ENCODE peak calls at places on chromosomes 1 and 21, in seven cellular contexts. One of them, this sample, is unnamed.

GRCh38 chr1:171251741-171252300 is 3.5 kb downstream of the FMO1 start:
- DNase-seq in K562: peak; percentile 30
- DNase-seq in lower leg skin: no peak
- DNase-seq in prostate gland: no peak
- DNase-seq in GM12865: peak; percentile 52
- DNase-seq in AG10803: no peak
- DNase-seq in A549: peak; percentile 38
- DNase-seq in this sample: peak; percentile 31

GRCh38 chr1:44135896-44136295 is 5.5 kb downstream of the KLF18 start:
- DNase-seq in K562: no peak
- DNase-seq in lower leg skin: no peak
- DNase-seq in prostate gland: no peak
- DNase-seq in GM12865: no peak
- DNase-seq in AG10803: no peak
- DNase-seq in A549: no peak
- DNase-seq in this sample: no peak

GRCh38 chr1:172608098-172608601 is 50.8 kb upstream of the FASLG start:
- DNase-seq in K562: no peak
- DNase-seq in lower leg skin: no peak
- DNase-seq in prostate gland: no peak
- DNase-seq in GM12865: no peak
- DNase-seq in AG10803: no peak
- DNase-seq in A549: no peak
- DNase-seq in this sample: no peak

GRCh38 chr1:217527151-217527550 is 103.7 kb downstream of the GPATCH2 start:
- DNase-seq in K562: no peak
- DNase-seq in lower leg skin: no peak
- DNase-seq in prostate gland: no peak
- DNase-seq in GM12865: no peak
- DNase-seq in AG10803: no peak
- DNase-seq in A549: no peak
- DNase-seq in this sample: no peak

GRCh38 chr1:25550155-25550506 is 6.7 kb downstream of the LDLRAP1 start:
- DNase-seq in K562: no peak
- DNase-seq in lower leg skin: no peak
- DNase-seq in prostate gland: no peak
- DNase-seq in GM12865: no peak
- DNase-seq in AG10803: peak; percentile 19
- DNase-seq in A549: no peak
- DNase-seq in this sample: no peak

GRCh38 chr1:186042216-186042615 is 308.0 kb downstream of the HMCN1 start:
- DNase-seq in K562: no peak
- DNase-seq in lower leg skin: no peak
- DNase-seq in prostate gland: no peak
- DNase-seq in GM12865: no peak
- DNase-seq in AG10803: no peak
- DNase-seq in A549: no peak
- DNase-seq in this sample: no peak

GRCh38 chr1:78060857-78061563 is 15.2 kb downstream of the GIPC2 start:
- DNase-seq in K562: no peak
- DNase-seq in lower leg skin: no peak
- DNase-seq in prostate gland: no peak
- DNase-seq in GM12865: peak; percentile 74
- DNase-seq in AG10803: no peak
- DNase-seq in A549: no peak
- DNase-seq in this sample: peak; percentile 35

GRCh38 chr1:51423098-51423821 is 92.9 kb upstream of the TTC39A start:
- DNase-seq in K562: no peak
- DNase-seq in lower leg skin: no peak
- DNase-seq in prostate gland: no peak
- DNase-seq in GM12865: no peak
- DNase-seq in AG10803: peak; percentile 40
- DNase-seq in A549: no peak
- DNase-seq in this sample: no peak

GRCh38 chr1:246032111-246032551 is 474.9 kb downstream of the SMYD3 start:
- DNase-seq in K562: no peak
- DNase-seq in lower leg skin: no peak
- DNase-seq in prostate gland: no peak
- DNase-seq in GM12865: no peak
- DNase-seq in AG10803: no peak
- DNase-seq in A549: no peak
- DNase-seq in this sample: no peak

GRCh38 chr21:20639026-20639425 is 359.2 kb upstream of the NCAM2 start:
- DNase-seq in K562: no peak
- DNase-seq in lower leg skin: no peak
- DNase-seq in prostate gland: no peak
- DNase-seq in GM12865: no peak
- DNase-seq in AG10803: no peak
- DNase-seq in A549: no peak
- DNase-seq in this sample: no peak

GRCh38 chr1:78301141-78301540 is 189.6 kb upstream of the PTGFR start:
- DNase-seq in K562: no peak
- DNase-seq in lower leg skin: no peak
- DNase-seq in prostate gland: no peak
- DNase-seq in GM12865: no peak
- DNase-seq in AG10803: peak; percentile 33
- DNase-seq in A549: no peak
- DNase-seq in this sample: no peak

GRCh38 chr1:20787775-20788488 is 825 bp upstream of the HP1BP3 start:
- DNase-seq in K562: peak; percentile 66
- DNase-seq in lower leg skin: no peak
- DNase-seq in prostate gland: no peak
- DNase-seq in GM12865: peak; percentile 22
- DNase-seq in AG10803: peak; percentile 81
- DNase-seq in A549: peak; percentile 9
- DNase-seq in this sample: no peak

GRCh38 chr1:156975084-156975483 is 54.7 kb downstream of the LRRC71 start:
- DNase-seq in K562: no peak
- DNase-seq in lower leg skin: no peak
- DNase-seq in prostate gland: no peak
- DNase-seq in GM12865: no peak
- DNase-seq in AG10803: no peak
- DNase-seq in A549: no peak
- DNase-seq in this sample: no peak

GRCh38 chr1:177424746-177425145 is 254.0 kb downstream of the BRINP2 start:
- DNase-seq in K562: no peak
- DNase-seq in lower leg skin: no peak
- DNase-seq in prostate gland: no peak
- DNase-seq in GM12865: no peak
- DNase-seq in AG10803: no peak
- DNase-seq in A549: no peak
- DNase-seq in this sample: no peak

GRCh38 chr21:42187976-42188653 is 30.8 kb upstream of the ABCG1 start:
- DNase-seq in K562: no peak
- DNase-seq in lower leg skin: peak; percentile 47
- DNase-seq in prostate gland: no peak
- DNase-seq in GM12865: peak; percentile 94
- DNase-seq in AG10803: peak; percentile 29
- DNase-seq in A549: no peak
- DNase-seq in this sample: peak; percentile 87

GRCh38 chr1:17890815-17891191 is 135.7 kb downstream of the ACTL8 start:
- DNase-seq in K562: no peak
- DNase-seq in lower leg skin: no peak
- DNase-seq in prostate gland: no peak
- DNase-seq in GM12865: no peak
- DNase-seq in AG10803: no peak
- DNase-seq in A549: no peak
- DNase-seq in this sample: no peak

GRCh38 chr1:219179293-219179692 is 5.6 kb downstream of the LYPLAL1 start:
- DNase-seq in K562: no peak
- DNase-seq in lower leg skin: no peak
- DNase-seq in prostate gland: no peak
- DNase-seq in GM12865: no peak
- DNase-seq in AG10803: peak; percentile 63
- DNase-seq in A549: no peak
- DNase-seq in this sample: no peak

GRCh38 chr1:113874017-113874879 is 2.7 kb upstream of the PTPN22 start:
- DNase-seq in K562: peak; percentile 60
- DNase-seq in lower leg skin: no peak
- DNase-seq in prostate gland: no peak
- DNase-seq in GM12865: peak; percentile 76
- DNase-seq in AG10803: peak; percentile 11
- DNase-seq in A549: no peak
- DNase-seq in this sample: no peak

GRCh38 chr1:105641407-105641806 is 1415.1 kb upstream of the PRMT6 start:
- DNase-seq in K562: no peak
- DNase-seq in lower leg skin: no peak
- DNase-seq in prostate gland: no peak
- DNase-seq in GM12865: no peak
- DNase-seq in AG10803: no peak
- DNase-seq in A549: no peak
- DNase-seq in this sample: no peak

GRCh38 chr1:62131093-62131725 is 63.4 kb upstream of the L1TD1 start:
- DNase-seq in K562: peak; percentile 58
- DNase-seq in lower leg skin: no peak
- DNase-seq in prostate gland: no peak
- DNase-seq in GM12865: peak; percentile 65
- DNase-seq in AG10803: peak; percentile 70
- DNase-seq in A549: peak; percentile 72
- DNase-seq in this sample: peak; percentile 69

GRCh38 chr1:74522143-74522542 is 9.7 kb upstream of the LRRC53 start:
- DNase-seq in K562: no peak
- DNase-seq in lower leg skin: no peak
- DNase-seq in prostate gland: no peak
- DNase-seq in GM12865: no peak
- DNase-seq in AG10803: no peak
- DNase-seq in A549: no peak
- DNase-seq in this sample: no peak

GRCh38 chr1:1075148-1075935 is 1.2 kb upstream of the RNF223 start:
- DNase-seq in K562: no peak
- DNase-seq in lower leg skin: no peak
- DNase-seq in prostate gland: no peak
- DNase-seq in GM12865: no peak
- DNase-seq in AG10803: no peak
- DNase-seq in A549: no peak
- DNase-seq in this sample: no peak

GRCh38 chr1:27538793-27539192 is 48.8 kb upstream of the WASF2 start:
- DNase-seq in K562: no peak
- DNase-seq in lower leg skin: no peak
- DNase-seq in prostate gland: no peak
- DNase-seq in GM12865: no peak
- DNase-seq in AG10803: peak; percentile 82
- DNase-seq in A549: peak; percentile 28
- DNase-seq in this sample: no peak

GRCh38 chr1:6438047-6438525 is 13.5 kb downstream of the ESPN start:
- DNase-seq in K562: peak; percentile 82
- DNase-seq in lower leg skin: no peak
- DNase-seq in prostate gland: peak; percentile 54
- DNase-seq in GM12865: peak; percentile 75
- DNase-seq in AG10803: no peak
- DNase-seq in A549: peak; percentile 76
- DNase-seq in this sample: peak; percentile 90

GRCh38 chr1:152459596-152460528 is 45.8 kb upstream of the CRNN start:
- DNase-seq in K562: peak; percentile 66
- DNase-seq in lower leg skin: no peak
- DNase-seq in prostate gland: peak; percentile 31
- DNase-seq in GM12865: peak; percentile 93
- DNase-seq in AG10803: peak; percentile 76
- DNase-seq in A549: peak; percentile 39
- DNase-seq in this sample: peak; percentile 75

GRCh38 chr1:11757047-11757446 is 4.9 kb upstream of the C1orf167 start:
- DNase-seq in K562: no peak
- DNase-seq in lower leg skin: no peak
- DNase-seq in prostate gland: no peak
- DNase-seq in GM12865: no peak
- DNase-seq in AG10803: no peak
- DNase-seq in A549: no peak
- DNase-seq in this sample: no peak

GRCh38 chr1:229487181-229487580 is 21.0 kb downstream of the NUP133 start:
- DNase-seq in K562: no peak
- DNase-seq in lower leg skin: no peak
- DNase-seq in prostate gland: no peak
- DNase-seq in GM12865: no peak
- DNase-seq in AG10803: no peak
- DNase-seq in A549: no peak
- DNase-seq in this sample: no peak
- TF ChIP-seq CTCF in K562: no peak
- TF ChIP-seq CTCF in lower leg skin: no peak
- TF ChIP-seq CTCF in prostate gland: no peak
- TF ChIP-seq CTCF in GM12865: no peak
- TF ChIP-seq CTCF in AG10803: no peak
- TF ChIP-seq CTCF in A549: no peak
- TF ChIP-seq CTCF in this sample: no peak

GRCh38 chr1:81806432-81806770 is 5.7 kb downstream of the ADGRL2 start:
- DNase-seq in K562: no peak
- DNase-seq in lower leg skin: no peak
- DNase-seq in prostate gland: no peak
- DNase-seq in GM12865: no peak
- DNase-seq in AG10803: no peak
- DNase-seq in A549: no peak
- DNase-seq in this sample: no peak

GRCh38 chr1:81809808-81810207 is 9.1 kb downstream of the ADGRL2 start:
- DNase-seq in K562: no peak
- DNase-seq in lower leg skin: no peak
- DNase-seq in prostate gland: no peak
- DNase-seq in GM12865: no peak
- DNase-seq in AG10803: no peak
- DNase-seq in A549: no peak
- DNase-seq in this sample: no peak

GRCh38 chr1:81805537-81806431 is 5.0 kb downstream of the ADGRL2 start:
- DNase-seq in K562: no peak
- DNase-seq in lower leg skin: no peak
- DNase-seq in prostate gland: no peak
- DNase-seq in GM12865: no peak
- DNase-seq in AG10803: no peak
- DNase-seq in A549: no peak
- DNase-seq in this sample: no peak

GRCh38 chr1:81811757-81812371 is 11.1 kb downstream of the ADGRL2 start:
- DNase-seq in K562: no peak
- DNase-seq in lower leg skin: no peak
- DNase-seq in prostate gland: no peak
- DNase-seq in GM12865: no peak
- DNase-seq in AG10803: no peak
- DNase-seq in A549: no peak
- DNase-seq in this sample: no peak

GRCh38 chr1:81808760-81809159 is 8.0 kb downstream of the ADGRL2 start:
- DNase-seq in K562: no peak
- DNase-seq in lower leg skin: no peak
- DNase-seq in prostate gland: no peak
- DNase-seq in GM12865: no peak
- DNase-seq in AG10803: no peak
- DNase-seq in A549: no peak
- DNase-seq in this sample: no peak
- TF ChIP-seq CTCF in K562: no peak
- TF ChIP-seq CTCF in lower leg skin: no peak
- TF ChIP-seq CTCF in prostate gland: no peak
- TF ChIP-seq CTCF in GM12865: no peak
- TF ChIP-seq CTCF in AG10803: no peak
- TF ChIP-seq CTCF in A549: peak; percentile 18
- TF ChIP-seq CTCF in this sample: no peak

GRCh38 chr1:183711691-183712401 is 58.7 kb upstream of the APOBEC4 start:
- DNase-seq in K562: no peak
- DNase-seq in lower leg skin: no peak
- DNase-seq in prostate gland: no peak
- DNase-seq in GM12865: no peak
- DNase-seq in AG10803: peak; percentile 87
- DNase-seq in A549: no peak
- DNase-seq in this sample: no peak
- TF ChIP-seq CTCF in K562: no peak
- TF ChIP-seq CTCF in lower leg skin: no peak
- TF ChIP-seq CTCF in prostate gland: no peak
- TF ChIP-seq CTCF in GM12865: no peak
- TF ChIP-seq CTCF in AG10803: peak; percentile 33
- TF ChIP-seq CTCF in A549: no peak
- TF ChIP-seq CTCF in this sample: no peak

GRCh38 chr1:201774983-201775344 is 54.0 kb upstream of the IPO9 start:
- DNase-seq in K562: no peak
- DNase-seq in lower leg skin: no peak
- DNase-seq in prostate gland: no peak
- DNase-seq in GM12865: no peak
- DNase-seq in AG10803: no peak
- DNase-seq in A549: no peak
- DNase-seq in this sample: no peak
- TF ChIP-seq CTCF in K562: peak; percentile 30
- TF ChIP-seq CTCF in lower leg skin: no peak
- TF ChIP-seq CTCF in prostate gland: no peak
- TF ChIP-seq CTCF in GM12865: no peak
- TF ChIP-seq CTCF in AG10803: no peak
- TF ChIP-seq CTCF in A549: no peak
- TF ChIP-seq CTCF in this sample: no peak

This sample was measured in GM20000.